ENCODE peak calls at places on chromosomes 7 and 10, in nine cellular contexts. One of them, this sample, is unnamed.

GRCh38 chr7:36475371-36475770 is 85.7 kb downstream of the ANLN start:
- DNase-seq in AG09309: no peak
- DNase-seq in PC-3: no peak
- DNase-seq in endodermal cell: no peak
- DNase-seq in sigmoid colon: no peak
- DNase-seq in fibroblast of mammary gland: no peak
- DNase-seq in fibroblast of the aortic adventitia: no peak
- DNase-seq in hepatocyte: no peak
- DNase-seq in coronary artery: no peak
- DNase-seq in this sample: no peak

GRCh38 chr10:22681783-22682183 is 32.6 kb downstream of the PIP4K2A start:
- DNase-seq in AG09309: no peak
- DNase-seq in PC-3: peak; percentile 83
- DNase-seq in endodermal cell: no peak
- DNase-seq in sigmoid colon: no peak
- DNase-seq in fibroblast of mammary gland: peak; percentile 86
- DNase-seq in fibroblast of the aortic adventitia: peak; percentile 87
- DNase-seq in hepatocyte: peak; percentile 48
- DNase-seq in coronary artery: no peak
- DNase-seq in this sample: peak; percentile 77

GRCh38 chr7:78530351-78530750 is 731.8 kb downstream of the PHTF2 start:
- DNase-seq in AG09309: peak; percentile 50
- DNase-seq in PC-3: peak; percentile 46
- DNase-seq in endodermal cell: no peak
- DNase-seq in sigmoid colon: no peak
- DNase-seq in fibroblast of mammary gland: peak; percentile 53
- DNase-seq in fibroblast of the aortic adventitia: peak; percentile 23
- DNase-seq in hepatocyte: no peak
- DNase-seq in coronary artery: no peak
- DNase-seq in this sample: peak; percentile 57

GRCh38 chr7:144386741-144387140 is 16.8 kb downstream of the NOBOX start:
- DNase-seq in AG09309: peak; percentile 16
- DNase-seq in PC-3: no peak
- DNase-seq in endodermal cell: no peak
- DNase-seq in sigmoid colon: no peak
- DNase-seq in fibroblast of mammary gland: peak; percentile 32
- DNase-seq in fibroblast of the aortic adventitia: peak; percentile 72
- DNase-seq in hepatocyte: no peak
- DNase-seq in coronary artery: peak; percentile 12
- DNase-seq in this sample: peak; percentile 74

GRCh38 chr7:4100691-4101090 is 581.4 kb upstream of the FOXK1 start:
- DNase-seq in AG09309: no peak
- DNase-seq in PC-3: no peak
- DNase-seq in endodermal cell: no peak
- DNase-seq in sigmoid colon: no peak
- DNase-seq in fibroblast of mammary gland: no peak
- DNase-seq in fibroblast of the aortic adventitia: no peak
- DNase-seq in hepatocyte: no peak
- DNase-seq in coronary artery: no peak
- DNase-seq in this sample: no peak

GRCh38 chr7:111756687-111757178 is 194.4 kb upstream of the IMMP2L start:
- DNase-seq in AG09309: no peak
- DNase-seq in PC-3: no peak
- DNase-seq in endodermal cell: peak; percentile 85
- DNase-seq in sigmoid colon: peak; percentile 88
- DNase-seq in fibroblast of mammary gland: peak; percentile 87
- DNase-seq in fibroblast of the aortic adventitia: peak; percentile 83
- DNase-seq in hepatocyte: peak; percentile 51
- DNase-seq in coronary artery: peak; percentile 82
- DNase-seq in this sample: peak; percentile 46

GRCh38 chr10:585502-585901 is 104.0 kb downstream of the DIP2C start:
- DNase-seq in AG09309: no peak
- DNase-seq in PC-3: no peak
- DNase-seq in endodermal cell: peak; percentile 70
- DNase-seq in sigmoid colon: no peak
- DNase-seq in fibroblast of mammary gland: no peak
- DNase-seq in fibroblast of the aortic adventitia: no peak
- DNase-seq in hepatocyte: no peak
- DNase-seq in coronary artery: no peak
- DNase-seq in this sample: no peak

GRCh38 chr10:86753056-86753455 is 3.4 kb upstream of the BMPR1A start:
- DNase-seq in AG09309: no peak
- DNase-seq in PC-3: no peak
- DNase-seq in endodermal cell: no peak
- DNase-seq in sigmoid colon: no peak
- DNase-seq in fibroblast of mammary gland: no peak
- DNase-seq in fibroblast of the aortic adventitia: no peak
- DNase-seq in hepatocyte: no peak
- DNase-seq in coronary artery: no peak
- DNase-seq in this sample: no peak

GRCh38 chr10:132167041-132167674 is 19.6 kb upstream of the DPYSL4 start:
- DNase-seq in AG09309: no peak
- DNase-seq in PC-3: no peak
- DNase-seq in endodermal cell: no peak
- DNase-seq in sigmoid colon: no peak
- DNase-seq in fibroblast of mammary gland: no peak
- DNase-seq in fibroblast of the aortic adventitia: no peak
- DNase-seq in hepatocyte: no peak
- DNase-seq in coronary artery: no peak
- DNase-seq in this sample: no peak

GRCh38 chr10:133396035-133396624 is 2.2 kb downstream of the MTG1 start:
- DNase-seq in AG09309: no peak
- DNase-seq in PC-3: no peak
- DNase-seq in endodermal cell: no peak
- DNase-seq in sigmoid colon: peak; percentile 57
- DNase-seq in fibroblast of mammary gland: no peak
- DNase-seq in fibroblast of the aortic adventitia: no peak
- DNase-seq in hepatocyte: no peak
- DNase-seq in coronary artery: peak; percentile 53
- DNase-seq in this sample: no peak

GRCh38 chr10:93072713-93073538 is 767 bp upstream of the CYP26A1 start:
- DNase-seq in AG09309: no peak
- DNase-seq in PC-3: no peak
- DNase-seq in endodermal cell: peak; percentile 76
- DNase-seq in sigmoid colon: no peak
- DNase-seq in fibroblast of mammary gland: no peak
- DNase-seq in fibroblast of the aortic adventitia: no peak
- DNase-seq in hepatocyte: no peak
- DNase-seq in coronary artery: no peak
- DNase-seq in this sample: no peak

GRCh38 chr10:74542077-74542476 is 284.3 kb upstream of the KAT6B start:
- DNase-seq in AG09309: peak; percentile 73
- DNase-seq in PC-3: no peak
- DNase-seq in endodermal cell: no peak
- DNase-seq in sigmoid colon: peak; percentile 79
- DNase-seq in fibroblast of mammary gland: peak; percentile 90
- DNase-seq in fibroblast of the aortic adventitia: peak; percentile 93
- DNase-seq in hepatocyte: peak; percentile 58
- DNase-seq in coronary artery: no peak
- DNase-seq in this sample: peak; percentile 37

GRCh38 chr7:150993511-150993910 is 2.7 kb downstream of the NOS3 start:
- DNase-seq in AG09309: no peak
- DNase-seq in PC-3: no peak
- DNase-seq in endodermal cell: peak; percentile 79
- DNase-seq in sigmoid colon: peak; percentile 68
- DNase-seq in fibroblast of mammary gland: no peak
- DNase-seq in fibroblast of the aortic adventitia: no peak
- DNase-seq in hepatocyte: no peak
- DNase-seq in coronary artery: no peak
- DNase-seq in this sample: no peak

DNA sequence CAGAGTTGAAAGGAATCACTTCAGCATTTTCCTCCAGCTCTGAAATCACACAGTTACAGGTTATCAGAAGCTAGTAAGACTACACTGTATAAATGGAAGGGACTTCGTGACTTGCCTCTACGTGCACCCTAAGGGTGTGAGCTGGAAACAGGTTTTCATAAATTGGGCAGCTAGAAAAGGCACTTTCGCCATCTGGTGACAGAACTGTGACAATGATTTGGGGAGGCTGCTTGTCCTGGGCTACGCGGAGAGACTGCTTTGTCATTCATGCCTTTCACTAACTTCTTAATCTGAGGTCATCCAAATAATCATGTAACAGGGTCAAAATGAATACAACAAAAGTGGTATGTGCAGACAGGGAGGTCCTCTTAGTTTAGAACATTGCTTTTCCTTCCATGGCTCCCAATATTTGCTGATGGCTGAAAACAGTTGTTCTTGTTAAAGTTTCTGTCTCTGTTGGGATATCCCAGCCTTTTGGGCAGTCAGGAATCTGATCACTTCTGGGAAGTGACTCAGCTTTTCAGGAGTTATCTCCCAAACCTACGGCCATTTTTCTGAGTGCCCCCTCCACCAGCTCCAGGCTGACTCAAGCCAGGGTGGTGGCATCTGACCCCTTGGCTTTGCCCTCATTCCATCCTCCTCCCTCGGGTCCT is 17.8 kb downstream of the VWC2 start:
- DNase-seq in AG09309: no peak
- DNase-seq in PC-3: peak; percentile 58
- DNase-seq in endodermal cell: peak; percentile 82
- DNase-seq in sigmoid colon: no peak
- DNase-seq in fibroblast of mammary gland: no peak
- DNase-seq in fibroblast of the aortic adventitia: no peak
- DNase-seq in hepatocyte: peak; percentile 50
- DNase-seq in coronary artery: no peak
- DNase-seq in this sample: no peak
- TF ChIP-seq CTCF in AG09309: no peak
- TF ChIP-seq CTCF in PC-3: peak; percentile 63
- TF ChIP-seq CTCF in endodermal cell: peak; percentile 77
- TF ChIP-seq CTCF in sigmoid colon: no peak
- TF ChIP-seq CTCF in fibroblast of mammary gland: no peak
- TF ChIP-seq CTCF in fibroblast of the aortic adventitia: no peak
- TF ChIP-seq CTCF in hepatocyte: peak; percentile 57
- TF ChIP-seq CTCF in coronary artery: no peak
- TF ChIP-seq CTCF in this sample: no peak

DNA sequence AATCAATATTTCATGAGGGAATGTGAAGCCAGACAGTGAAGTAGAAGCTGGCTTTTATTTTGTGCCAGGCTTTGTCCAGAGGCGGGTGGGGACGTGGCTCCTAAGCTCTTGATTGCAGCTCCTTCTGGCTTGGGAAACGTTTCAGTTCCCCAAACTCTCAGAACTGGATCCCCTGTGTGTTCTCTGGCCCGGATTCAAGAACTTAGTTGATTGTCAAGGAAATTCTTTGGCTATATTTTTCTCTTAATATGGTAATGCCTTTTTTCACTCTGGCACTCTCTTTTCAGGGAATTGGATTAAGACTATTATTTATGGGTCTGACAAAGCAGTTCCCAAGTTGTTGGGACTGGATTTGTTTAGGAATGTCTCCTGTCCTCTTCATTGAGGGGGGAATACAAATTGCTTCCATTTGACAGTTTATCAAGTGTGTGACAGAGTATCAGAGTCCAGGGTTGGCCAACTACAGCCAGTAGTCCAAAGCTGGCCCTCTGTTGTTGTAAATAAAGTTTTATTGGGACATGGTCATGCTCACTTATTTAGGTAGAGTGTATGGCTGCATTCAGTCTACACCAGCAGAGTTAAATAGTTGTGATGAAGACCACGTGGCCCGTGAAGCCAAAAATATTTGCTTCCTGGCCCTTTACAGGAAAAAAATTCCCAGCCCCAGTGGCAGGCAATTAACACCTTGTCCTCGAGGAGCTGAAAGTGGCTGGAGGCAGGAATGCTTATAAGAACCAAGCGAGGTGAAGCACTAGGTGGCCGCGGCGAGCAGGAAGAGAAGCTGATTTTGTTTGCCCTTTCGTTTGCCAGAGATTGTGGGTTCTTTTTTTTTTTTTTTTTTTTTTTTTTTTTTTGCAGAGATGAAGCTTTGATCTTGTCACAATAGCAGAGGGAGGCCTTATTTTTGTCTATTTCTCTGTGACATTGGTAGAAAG is 34.3 kb downstream of the HTRA1 start:
- DNase-seq in AG09309: no peak
- DNase-seq in PC-3: no peak
- DNase-seq in endodermal cell: peak; percentile 92
- DNase-seq in sigmoid colon: no peak
- DNase-seq in fibroblast of mammary gland: peak; percentile 89
- DNase-seq in fibroblast of the aortic adventitia: peak; percentile 93
- DNase-seq in hepatocyte: no peak
- DNase-seq in coronary artery: no peak
- DNase-seq in this sample: peak; percentile 62
- H3K4me3 ChIP-seq in AG09309: no peak overlapping the region
- H3K4me3 ChIP-seq in PC-3: peak overlapping the region; percentile 22
- H3K4me3 ChIP-seq in endodermal cell: no peak overlapping the region
- H3K4me3 ChIP-seq in sigmoid colon: no peak overlapping the region
- H3K4me3 ChIP-seq in fibroblast of mammary gland: peak overlapping the region; percentile 11
- H3K4me3 ChIP-seq in fibroblast of the aortic adventitia: no peak overlapping the region
- H3K4me3 ChIP-seq in hepatocyte: no peak overlapping the region
- H3K4me3 ChIP-seq in coronary artery: no peak overlapping the region
- H3K4me3 ChIP-seq in this sample: no peak overlapping the region

DNA sequence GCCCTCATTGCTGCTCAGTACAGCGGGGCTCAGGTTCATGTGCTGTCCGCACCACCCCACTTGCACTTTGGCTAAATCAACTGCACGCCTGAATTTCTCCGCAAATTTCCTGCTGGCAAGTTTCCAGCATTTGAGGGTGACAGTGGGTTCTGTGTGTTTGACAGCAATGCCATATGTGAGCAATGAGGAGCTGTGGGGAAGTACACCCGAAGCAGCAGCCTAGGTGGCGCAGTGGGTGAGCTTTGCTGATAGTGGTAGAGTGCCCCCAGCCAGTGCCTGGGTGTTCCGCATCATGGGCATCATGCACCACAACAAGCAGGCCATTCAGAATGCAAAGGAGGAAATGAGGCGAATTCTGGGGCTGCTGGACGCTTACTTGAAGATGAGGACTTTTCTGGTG is 103.9 kb upstream of the POT1 start:
- DNase-seq in AG09309: no peak
- DNase-seq in PC-3: no peak
- DNase-seq in endodermal cell: peak; percentile 59
- DNase-seq in sigmoid colon: no peak
- DNase-seq in fibroblast of mammary gland: no peak
- DNase-seq in fibroblast of the aortic adventitia: no peak
- DNase-seq in hepatocyte: no peak
- DNase-seq in coronary artery: no peak
- DNase-seq in this sample: no peak
- TF ChIP-seq CTCF in AG09309: no peak
- TF ChIP-seq CTCF in PC-3: peak; percentile 19
- TF ChIP-seq CTCF in endodermal cell: peak; percentile 32
- TF ChIP-seq CTCF in sigmoid colon: no peak
- TF ChIP-seq CTCF in fibroblast of mammary gland: no peak
- TF ChIP-seq CTCF in fibroblast of the aortic adventitia: no peak
- TF ChIP-seq CTCF in hepatocyte: no peak
- TF ChIP-seq CTCF in coronary artery: no peak
- TF ChIP-seq CTCF in this sample: no peak

GRCh38 chr7:122849297-122849696 is 37.0 kb downstream of the CADPS2 start:
- DNase-seq in AG09309: no peak
- DNase-seq in PC-3: no peak
- DNase-seq in endodermal cell: no peak
- DNase-seq in sigmoid colon: no peak
- DNase-seq in fibroblast of mammary gland: no peak
- DNase-seq in fibroblast of the aortic adventitia: no peak
- DNase-seq in hepatocyte: no peak
- DNase-seq in coronary artery: no peak
- DNase-seq in this sample: no peak
- H3K4me3 ChIP-seq in AG09309: no peak overlapping the region
- H3K4me3 ChIP-seq in PC-3: no peak overlapping the region
- H3K4me3 ChIP-seq in endodermal cell: no peak overlapping the region
- H3K4me3 ChIP-seq in sigmoid colon: no peak overlapping the region
- H3K4me3 ChIP-seq in fibroblast of mammary gland: no peak overlapping the region
- H3K4me3 ChIP-seq in fibroblast of the aortic adventitia: no peak overlapping the region
- H3K4me3 ChIP-seq in hepatocyte: no peak overlapping the region
- H3K4me3 ChIP-seq in coronary artery: no peak overlapping the region
- H3K4me3 ChIP-seq in this sample: no peak overlapping the region

This sample was measured in astrocyte of the spinal cord.